ENCODE peak calls at places on chromosomes 13 and 19, in seven cellular contexts. One of them, this sample, is unnamed.
A peak's percentile ranks its signal among the peaks of the same experiment; 100 is the strongest.

GRCh38 chr19:18436651-18437478 is 1.1 kb downstream of the ISYNA1 start:
- DNase-seq in IMR-90: peak; percentile 69
- DNase-seq in HCT116: no peak
- DNase-seq in H1: no peak
- DNase-seq in K562: peak; percentile 98
- DNase-seq in GM12878: no peak
- DNase-seq in HepG2: peak; percentile 57
- DNase-seq in this sample: peak; percentile 86

GRCh38 chr13:65347420-65348030 is 1882.6 kb downstream of the PCDH9 start:
- DNase-seq in IMR-90: no peak
- DNase-seq in HCT116: no peak
- DNase-seq in H1: no peak
- DNase-seq in K562: no peak
- DNase-seq in GM12878: no peak
- DNase-seq in HepG2: no peak
- DNase-seq in this sample: no peak

GRCh38 chr19:15506074-15506565 is 2.2 kb upstream of the CYP4F22 start:
- DNase-seq in IMR-90: no peak
- DNase-seq in HCT116: no peak
- DNase-seq in H1: no peak
- DNase-seq in K562: no peak
- DNase-seq in GM12878: no peak
- DNase-seq in HepG2: no peak
- DNase-seq in this sample: no peak

GRCh38 chr13:55230570-55230908 is 1910.2 kb upstream of the PRR20A start:
- DNase-seq in IMR-90: no peak
- DNase-seq in HCT116: no peak
- DNase-seq in H1: no peak
- DNase-seq in K562: no peak
- DNase-seq in GM12878: no peak
- DNase-seq in HepG2: no peak
- DNase-seq in this sample: no peak

GRCh38 chr19:2394054-2394668 is 33.2 kb downstream of the TIMM13 start:
- DNase-seq in IMR-90: no peak
- DNase-seq in HCT116: no peak
- DNase-seq in H1: no peak
- DNase-seq in K562: no peak
- DNase-seq in GM12878: peak; percentile 38
- DNase-seq in HepG2: peak; percentile 53
- DNase-seq in this sample: no peak

GRCh38 chr13:27921961-27922910 is 2.4 kb downstream of the PDX1 start:
- DNase-seq in IMR-90: no peak
- DNase-seq in HCT116: no peak
- DNase-seq in H1: no peak
- DNase-seq in K562: no peak
- DNase-seq in GM12878: no peak
- DNase-seq in HepG2: no peak
- DNase-seq in this sample: no peak

GRCh38 chr13:40186636-40187323 is 479.7 kb downstream of the FOXO1 start:
- DNase-seq in IMR-90: no peak
- DNase-seq in HCT116: no peak
- DNase-seq in H1: no peak
- DNase-seq in K562: no peak
- DNase-seq in GM12878: no peak
- DNase-seq in HepG2: no peak
- DNase-seq in this sample: no peak

GRCh38 chr19:3323026-3323425 is 43.4 kb upstream of the NFIC start:
- DNase-seq in IMR-90: no peak
- DNase-seq in HCT116: no peak
- DNase-seq in H1: no peak
- DNase-seq in K562: no peak
- DNase-seq in GM12878: no peak
- DNase-seq in HepG2: no peak
- DNase-seq in this sample: no peak

GRCh38 chr13:81927347-81927746 is 1586.4 kb upstream of the SPRY2 start:
- DNase-seq in IMR-90: no peak
- DNase-seq in HCT116: no peak
- DNase-seq in H1: no peak
- DNase-seq in K562: no peak
- DNase-seq in GM12878: no peak
- DNase-seq in HepG2: peak; percentile 5
- DNase-seq in this sample: no peak

GRCh38 chr19:18745012-18745735 is 45.9 kb downstream of the COMP start:
- DNase-seq in IMR-90: no peak
- DNase-seq in HCT116: no peak
- DNase-seq in H1: no peak
- DNase-seq in K562: no peak
- DNase-seq in GM12878: no peak
- DNase-seq in HepG2: no peak
- DNase-seq in this sample: no peak

GRCh38 chr13:78102121-78102677 is 183.6 kb upstream of the EDNRB start:
- DNase-seq in IMR-90: peak; percentile 52
- DNase-seq in HCT116: no peak
- DNase-seq in H1: no peak
- DNase-seq in K562: no peak
- DNase-seq in GM12878: peak; percentile 5
- DNase-seq in HepG2: no peak
- DNase-seq in this sample: peak; percentile 41

GRCh38 chr13:109468123-109468522 is 318.3 kb downstream of the IRS2 start:
- DNase-seq in IMR-90: no peak
- DNase-seq in HCT116: no peak
- DNase-seq in H1: no peak
- DNase-seq in K562: no peak
- DNase-seq in GM12878: no peak
- DNase-seq in HepG2: no peak
- DNase-seq in this sample: no peak

GRCh38 chr13:46679369-46680180 is 117.4 kb downstream of the ESD start:
- DNase-seq in IMR-90: peak; percentile 70
- DNase-seq in HCT116: no peak
- DNase-seq in H1: no peak
- DNase-seq in K562: no peak
- DNase-seq in GM12878: peak; percentile 53
- DNase-seq in HepG2: peak; percentile 9
- DNase-seq in this sample: no peak

GRCh38 chr19:16104722-16105121 is 7.0 kb upstream of the RAB8A start:
- DNase-seq in IMR-90: no peak
- DNase-seq in HCT116: no peak
- DNase-seq in H1: no peak
- DNase-seq in K562: no peak
- DNase-seq in GM12878: no peak
- DNase-seq in HepG2: no peak
- DNase-seq in this sample: no peak

GRCh38 chr13:92727118-92727517 is 499.5 kb upstream of the GPC6 start:
- DNase-seq in IMR-90: peak; percentile 3
- DNase-seq in HCT116: no peak
- DNase-seq in H1: no peak
- DNase-seq in K562: no peak
- DNase-seq in GM12878: no peak
- DNase-seq in HepG2: no peak
- DNase-seq in this sample: no peak

GRCh38 chr13:111488466-111489132 is 168.2 kb downstream of the TEX29 start:
- DNase-seq in IMR-90: no peak
- DNase-seq in HCT116: no peak
- DNase-seq in H1: no peak
- DNase-seq in K562: no peak
- DNase-seq in GM12878: no peak
- DNase-seq in HepG2: no peak
- DNase-seq in this sample: no peak

GRCh38 chr13:79686441-79686840 is 205.5 kb downstream of the NDFIP2 start:
- DNase-seq in IMR-90: peak; percentile 5
- DNase-seq in HCT116: no peak
- DNase-seq in H1: no peak
- DNase-seq in K562: no peak
- DNase-seq in GM12878: no peak
- DNase-seq in HepG2: no peak
- DNase-seq in this sample: no peak

GRCh38 chr13:78595458-78595818 is 7.9 kb downstream of the POU4F1 start:
- DNase-seq in IMR-90: no peak
- DNase-seq in HCT116: no peak
- DNase-seq in H1: no peak
- DNase-seq in K562: no peak
- DNase-seq in GM12878: no peak
- DNase-seq in HepG2: no peak
- DNase-seq in this sample: no peak

GRCh38 chr19:7869910-7870511 is 4.2 kb downstream of the PRR36 start:
- DNase-seq in IMR-90: peak; percentile 8
- DNase-seq in HCT116: peak; percentile 79
- DNase-seq in H1: peak; percentile 84
- DNase-seq in K562: peak; percentile 96
- DNase-seq in GM12878: no peak
- DNase-seq in HepG2: peak; percentile 87
- DNase-seq in this sample: peak; percentile 33

GRCh38 chr19:52942371-52943133 is 19.3 kb upstream of the ZNF888 start:
- DNase-seq in IMR-90: peak; percentile 75
- DNase-seq in HCT116: peak; percentile 59
- DNase-seq in H1: no peak
- DNase-seq in K562: peak; percentile 95
- DNase-seq in GM12878: peak; percentile 48
- DNase-seq in HepG2: peak; percentile 82
- DNase-seq in this sample: peak; percentile 85

GRCh38 chr19:46456930-46457329 is 14.4 kb downstream of the PNMA8A start:
- DNase-seq in IMR-90: no peak
- DNase-seq in HCT116: no peak
- DNase-seq in H1: no peak
- DNase-seq in K562: no peak
- DNase-seq in GM12878: no peak
- DNase-seq in HepG2: no peak
- DNase-seq in this sample: no peak

GRCh38 chr13:96178759-96179158 is 88.9 kb downstream of the HS6ST3 start:
- DNase-seq in IMR-90: no peak
- DNase-seq in HCT116: no peak
- DNase-seq in H1: no peak
- DNase-seq in K562: no peak
- DNase-seq in GM12878: no peak
- DNase-seq in HepG2: no peak
- DNase-seq in this sample: no peak

GRCh38 chr13:71255633-71256032 is 611.4 kb downstream of the DACH1 start:
- DNase-seq in IMR-90: no peak
- DNase-seq in HCT116: no peak
- DNase-seq in H1: no peak
- DNase-seq in K562: no peak
- DNase-seq in GM12878: no peak
- DNase-seq in HepG2: no peak
- DNase-seq in this sample: no peak
- TF ChIP-seq POLR2A in IMR-90: no peak
- TF ChIP-seq POLR2A in HCT116: no peak
- TF ChIP-seq POLR2A in H1: no peak
- TF ChIP-seq POLR2A in K562: no peak
- TF ChIP-seq POLR2A in GM12878: no peak
- TF ChIP-seq POLR2A in HepG2: no peak
- TF ChIP-seq POLR2A in this sample: no peak

DNA sequence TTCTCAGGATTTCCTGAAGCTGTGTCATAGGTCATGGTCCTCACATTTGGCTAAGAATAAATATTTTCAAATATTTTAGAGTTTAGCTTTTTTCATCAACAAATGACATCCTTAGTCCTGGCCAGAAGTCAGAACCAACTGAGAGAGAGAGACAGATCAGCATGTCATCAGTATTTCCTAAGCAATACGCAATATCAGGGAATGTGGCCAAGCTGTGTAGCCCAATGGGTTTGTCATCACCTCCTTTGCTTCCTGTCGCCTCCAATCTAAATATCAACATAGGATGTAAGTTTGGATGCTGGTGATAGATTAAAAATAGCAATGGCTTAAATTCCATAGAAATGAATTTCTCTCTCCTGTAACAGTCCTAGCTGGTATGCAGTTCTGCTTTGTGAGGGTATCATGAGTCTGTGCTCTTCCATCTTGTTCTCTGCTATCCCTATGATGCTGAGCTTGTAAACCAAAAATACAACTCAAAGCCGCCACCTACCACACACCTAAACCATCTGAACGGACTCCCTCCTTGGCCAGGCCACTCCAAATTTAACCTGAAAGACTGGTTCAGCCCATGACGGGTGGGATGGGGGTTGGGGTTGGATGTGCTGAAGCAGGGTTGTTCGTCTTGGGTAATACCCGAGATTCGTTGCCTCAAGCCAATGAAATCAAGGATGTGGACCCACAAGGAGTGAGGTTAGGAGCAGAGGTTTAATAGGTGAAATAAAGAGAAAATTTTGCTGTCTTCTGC is 10.0 kb upstream of the IGSF23 start:
- DNase-seq in IMR-90: peak; percentile 99
- DNase-seq in HCT116: no peak
- DNase-seq in H1: no peak
- DNase-seq in K562: no peak
- DNase-seq in GM12878: no peak
- DNase-seq in HepG2: no peak
- DNase-seq in this sample: peak; percentile 98
- H3K27ac ChIP-seq in IMR-90: peak overlapping the region; percentile 91
- H3K27ac ChIP-seq in HCT116: no peak overlapping the region
- H3K27ac ChIP-seq in H1: no peak overlapping the region
- H3K27ac ChIP-seq in K562: no peak overlapping the region
- H3K27ac ChIP-seq in GM12878: no peak overlapping the region
- H3K27ac ChIP-seq in HepG2: no peak overlapping the region
- H3K27ac ChIP-seq in this sample: peak overlapping the region; percentile 93

DNA sequence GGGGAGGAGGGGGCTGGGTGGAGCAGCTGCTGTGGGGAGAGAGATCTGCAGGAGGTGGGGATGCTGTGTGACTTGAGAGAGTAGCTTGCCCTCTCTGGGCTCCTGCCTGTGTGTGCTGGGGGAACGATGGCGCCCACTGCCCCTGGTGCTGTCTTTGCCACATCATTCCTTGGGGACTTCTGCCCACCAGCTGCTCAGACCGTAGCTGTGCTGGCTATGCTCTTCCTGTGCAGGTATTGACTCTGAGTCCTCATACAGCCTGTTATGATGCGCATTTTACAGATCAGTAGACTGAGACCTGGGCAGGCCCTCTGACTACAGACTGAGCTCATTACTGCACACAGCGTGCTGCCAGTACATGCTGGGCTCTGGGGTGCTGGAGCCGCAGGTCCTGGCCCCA is 51.1 kb downstream of the DNM2 start:
- DNase-seq in IMR-90: no peak
- DNase-seq in HCT116: no peak
- DNase-seq in H1: no peak
- DNase-seq in K562: no peak
- DNase-seq in GM12878: no peak
- DNase-seq in HepG2: no peak
- DNase-seq in this sample: no peak
- H4K20me1 ChIP-seq in IMR-90: peaks cover 56% of the 10 kb centered on the region
- H4K20me1 ChIP-seq in HCT116: no peaks in the 10 kb centered on the region
- H4K20me1 ChIP-seq in H1: peaks cover 2% of the 10 kb centered on the region
- H4K20me1 ChIP-seq in K562: peaks cover 32% of the 10 kb centered on the region
- H4K20me1 ChIP-seq in GM12878: no peaks in the 10 kb centered on the region
- H4K20me1 ChIP-seq in HepG2: peaks cover 9% of the 10 kb centered on the region
- H4K20me1 ChIP-seq in this sample: no peaks in the 10 kb centered on the region

DNA sequence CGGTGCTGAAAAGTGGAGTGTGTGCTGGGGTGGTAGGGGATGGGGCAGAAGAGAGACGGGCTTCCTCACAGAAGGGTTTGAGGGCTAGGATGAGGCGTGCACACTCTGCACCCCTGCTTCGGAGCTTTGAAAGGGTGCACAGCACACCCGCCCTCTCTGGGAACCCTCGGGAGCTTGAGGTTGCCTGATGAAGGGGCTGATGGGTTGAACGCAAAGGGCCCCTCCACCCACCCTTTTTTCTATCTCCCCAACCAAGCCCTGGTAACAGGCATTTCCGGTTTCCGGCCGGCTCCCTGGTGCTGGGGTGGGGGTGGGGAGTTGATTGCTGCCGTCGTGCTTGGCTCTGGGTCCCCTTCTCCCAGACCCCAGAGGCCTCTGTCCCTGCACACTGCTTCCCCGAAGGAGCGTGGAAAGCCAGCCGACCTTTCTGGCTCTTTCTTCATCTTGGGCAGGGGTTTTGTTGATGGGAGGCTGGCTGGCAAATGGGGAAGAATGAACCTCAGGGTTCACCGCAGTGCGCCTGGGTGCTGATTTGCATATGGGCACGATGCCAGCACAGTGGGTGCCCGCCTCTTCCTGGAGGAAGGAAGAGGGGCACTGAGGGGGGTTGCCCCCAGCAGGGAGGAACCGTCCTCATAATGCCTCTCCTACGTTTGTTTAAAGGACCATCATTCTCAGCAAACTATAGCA is 29.0 kb downstream of the VAV1 start:
- DNase-seq in IMR-90: no peak
- DNase-seq in HCT116: peak; percentile 56
- DNase-seq in H1: no peak
- DNase-seq in K562: peak; percentile 44
- DNase-seq in GM12878: peak; percentile 85
- DNase-seq in HepG2: no peak
- DNase-seq in this sample: peak; percentile 9
- TF ChIP-seq POLR2A in IMR-90: no peak
- TF ChIP-seq POLR2A in HCT116: peak; percentile 66
- TF ChIP-seq POLR2A in H1: no peak
- TF ChIP-seq POLR2A in K562: no peak
- TF ChIP-seq POLR2A in GM12878: peak; percentile 59
- TF ChIP-seq POLR2A in HepG2: no peak
- TF ChIP-seq POLR2A in this sample: no peak